ENCODE peak calls at places on chromosomes 16 and 17, in six cellular contexts. One of them, this sample, is unnamed.

GRCh38 chr16:12646098-12646489 is 157.6 kb downstream of the CPPED1 start:
- DNase-seq in H1: no peak
- DNase-seq in IMR-90: no peak
- DNase-seq in trophoblast cell: no peak
- DNase-seq in H9: no peak
- DNase-seq in neuronal stem cell: no peak
- DNase-seq in this sample: no peak

GRCh38 chr16:12260647-12261262 is 284.2 kb downstream of the SNX29 start:
- DNase-seq in H1: peak; percentile 56
- DNase-seq in IMR-90: peak; percentile 84
- DNase-seq in trophoblast cell: no peak
- DNase-seq in H9: peak; percentile 85
- DNase-seq in neuronal stem cell: no peak
- DNase-seq in this sample: peak; percentile 49

GRCh38 chr16:49487746-49488145 is 114.1 kb downstream of the C16orf78 start:
- DNase-seq in H1: no peak
- DNase-seq in IMR-90: no peak
- DNase-seq in trophoblast cell: no peak
- DNase-seq in H9: no peak
- DNase-seq in neuronal stem cell: no peak
- DNase-seq in this sample: no peak

GRCh38 chr17:50464121-50464520 is 4.6 kb downstream of the CHAD start:
- DNase-seq in H1: no peak
- DNase-seq in IMR-90: no peak
- DNase-seq in trophoblast cell: no peak
- DNase-seq in H9: no peak
- DNase-seq in neuronal stem cell: no peak
- DNase-seq in this sample: no peak

GRCh38 chr16:69532761-69533459 is 32.9 kb upstream of the NFAT5 start:
- DNase-seq in H1: no peak
- DNase-seq in IMR-90: no peak
- DNase-seq in trophoblast cell: no peak
- DNase-seq in H9: no peak
- DNase-seq in neuronal stem cell: no peak
- DNase-seq in this sample: no peak

GRCh38 chr17:45150911-45151809 is 2.9 kb downstream of the HEXIM1 start:
- DNase-seq in H1: no peak
- DNase-seq in IMR-90: no peak
- DNase-seq in trophoblast cell: no peak
- DNase-seq in H9: no peak
- DNase-seq in neuronal stem cell: no peak
- DNase-seq in this sample: peak; percentile 39

GRCh38 chr17:66633322-66633965 is 201.5 kb upstream of the CACNG5 start:
- DNase-seq in H1: no peak
- DNase-seq in IMR-90: peak; percentile 47
- DNase-seq in trophoblast cell: no peak
- DNase-seq in H9: no peak
- DNase-seq in neuronal stem cell: no peak
- DNase-seq in this sample: peak; percentile 44

GRCh38 chr17:74532115-74532514 is 840 bp upstream of the CD300LB start:
- DNase-seq in H1: no peak
- DNase-seq in IMR-90: no peak
- DNase-seq in trophoblast cell: no peak
- DNase-seq in H9: peak; percentile 84
- DNase-seq in neuronal stem cell: no peak
- DNase-seq in this sample: no peak

GRCh38 chr17:81631482-81631881 is 5.4 kb downstream of the NPLOC4 start:
- DNase-seq in H1: no peak
- DNase-seq in IMR-90: no peak
- DNase-seq in trophoblast cell: no peak
- DNase-seq in H9: peak; percentile 59
- DNase-seq in neuronal stem cell: no peak
- DNase-seq in this sample: no peak

GRCh38 chr17:27244481-27245223 is 49.3 kb upstream of the WSB1 start:
- DNase-seq in H1: peak; percentile 52
- DNase-seq in IMR-90: peak; percentile 96
- DNase-seq in trophoblast cell: peak; percentile 79
- DNase-seq in H9: peak; percentile 68
- DNase-seq in neuronal stem cell: no peak
- DNase-seq in this sample: peak; percentile 96

GRCh38 chr16:82634955-82635610 is 8.3 kb downstream of the CDH13 start:
- DNase-seq in H1: no peak
- DNase-seq in IMR-90: no peak
- DNase-seq in trophoblast cell: no peak
- DNase-seq in H9: no peak
- DNase-seq in neuronal stem cell: no peak
- DNase-seq in this sample: no peak

GRCh38 chr16:11530171-11530940 is 56.4 kb downstream of the LITAF start:
- DNase-seq in H1: no peak
- DNase-seq in IMR-90: peak; percentile 22
- DNase-seq in trophoblast cell: no peak
- DNase-seq in H9: no peak
- DNase-seq in neuronal stem cell: no peak
- DNase-seq in this sample: no peak

DNA sequence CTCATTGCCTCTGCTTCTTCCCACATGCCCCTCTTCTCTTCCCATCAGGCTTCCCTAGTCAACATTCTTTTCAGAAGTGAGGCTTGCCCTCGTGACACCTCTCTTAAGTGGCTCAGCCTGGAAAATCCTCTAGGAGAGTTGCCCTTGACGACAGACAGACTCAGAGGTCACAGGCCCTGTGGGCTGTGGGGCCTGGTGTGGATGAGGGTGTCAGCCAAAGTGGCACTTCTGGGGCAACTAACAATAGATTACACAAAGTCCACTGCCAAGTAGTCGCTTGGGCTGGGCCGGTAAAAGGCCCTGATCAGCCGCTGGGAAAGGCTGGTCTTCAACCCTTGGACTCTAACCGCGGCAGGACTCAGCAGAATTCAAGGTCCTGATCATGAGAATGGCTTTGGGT is 33.7 kb upstream of the METTL16 start:
- DNase-seq in H1: no peak
- DNase-seq in IMR-90: no peak
- DNase-seq in trophoblast cell: no peak
- DNase-seq in H9: no peak
- DNase-seq in neuronal stem cell: no peak
- DNase-seq in this sample: peak; percentile 54
- H2BK5ac ChIP-seq in H1: no peak overlapping the region
- H2BK5ac ChIP-seq in IMR-90: no peak overlapping the region
- H2BK5ac ChIP-seq in trophoblast cell: no peak overlapping the region
- H2BK5ac ChIP-seq in H9: no peak overlapping the region
- H2BK5ac ChIP-seq in neuronal stem cell: no peak overlapping the region
- H2BK5ac ChIP-seq in this sample: no peak overlapping the region

GRCh38 chr16:35410438-35410837 is 1951.0 kb downstream of the TP53TG3F start:
- DNase-seq in H1: no peak
- DNase-seq in IMR-90: no peak
- DNase-seq in trophoblast cell: no peak
- DNase-seq in H9: no peak
- DNase-seq in neuronal stem cell: no peak
- DNase-seq in this sample: no peak
- H3K9me3 ChIP-seq in H1: peaks cover 60% of the 10 kb centered on the region
- H3K9me3 ChIP-seq in IMR-90: peaks cover 12% of the 10 kb centered on the region
- H3K9me3 ChIP-seq in trophoblast cell: peaks cover 17% of the 10 kb centered on the region
- H3K9me3 ChIP-seq in H9: peaks cover 75% of the 10 kb centered on the region
- H3K9me3 ChIP-seq in neuronal stem cell: peaks cover 32% of the 10 kb centered on the region
- H3K9me3 ChIP-seq in this sample: peaks cover 32% of the 10 kb centered on the region

GRCh38 chr17:19553036-19553435 is 19.4 kb downstream of the SLC47A1 start:
- DNase-seq in H1: no peak
- DNase-seq in IMR-90: no peak
- DNase-seq in trophoblast cell: no peak
- DNase-seq in H9: no peak
- DNase-seq in neuronal stem cell: no peak
- DNase-seq in this sample: no peak

GRCh38 chr17:19551708-19552148 is 18.1 kb downstream of the SLC47A1 start:
- DNase-seq in H1: no peak
- DNase-seq in IMR-90: no peak
- DNase-seq in trophoblast cell: no peak
- DNase-seq in H9: no peak
- DNase-seq in neuronal stem cell: no peak
- DNase-seq in this sample: no peak

GRCh38 chr17:19551148-19551547 is 17.5 kb downstream of the SLC47A1 start:
- DNase-seq in H1: no peak
- DNase-seq in IMR-90: no peak
- DNase-seq in trophoblast cell: no peak
- DNase-seq in H9: no peak
- DNase-seq in neuronal stem cell: no peak
- DNase-seq in this sample: no peak

GRCh38 chr17:19555746-19556145 is 22.1 kb downstream of the SLC47A1 start:
- DNase-seq in H1: no peak
- DNase-seq in IMR-90: no peak
- DNase-seq in trophoblast cell: no peak
- DNase-seq in H9: no peak
- DNase-seq in neuronal stem cell: no peak
- DNase-seq in this sample: no peak

DNA sequence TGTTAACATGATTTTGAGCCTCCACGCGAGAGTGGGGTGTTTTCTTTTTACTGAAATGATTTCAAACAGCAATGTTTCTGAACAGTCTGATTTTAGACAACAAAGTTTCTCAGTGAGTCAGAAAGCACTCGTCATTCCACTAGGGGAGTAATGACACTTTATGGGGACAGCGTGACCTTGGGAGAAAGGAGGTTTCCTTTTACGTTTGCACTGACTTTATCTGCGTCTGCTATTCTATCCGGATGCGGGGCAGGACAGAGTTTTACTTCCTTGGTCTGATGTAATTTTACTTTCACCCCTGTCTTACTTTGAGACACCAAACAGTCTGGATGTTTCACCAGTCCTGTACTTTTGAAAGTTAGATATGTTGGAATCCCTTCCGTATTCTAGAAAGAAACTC is 20.7 kb downstream of the SLC47A1 start:
- DNase-seq in H1: no peak
- DNase-seq in IMR-90: no peak
- DNase-seq in trophoblast cell: no peak
- DNase-seq in H9: no peak
- DNase-seq in neuronal stem cell: no peak
- DNase-seq in this sample: no peak
- H3K14ac ChIP-seq in H1: no peak overlapping the region
- H3K14ac ChIP-seq in IMR-90: no peak overlapping the region
- H3K14ac ChIP-seq in trophoblast cell: no peak overlapping the region
- H3K14ac ChIP-seq in H9: no peak overlapping the region
- H3K14ac ChIP-seq in neuronal stem cell: no peak overlapping the region
- H3K14ac ChIP-seq in this sample: no peak overlapping the region

GRCh38 chr16:2869502-2870064 is 11.6 kb upstream of the PRSS22 start:
- DNase-seq in H1: no peak
- DNase-seq in IMR-90: no peak
- DNase-seq in trophoblast cell: no peak
- DNase-seq in H9: no peak
- DNase-seq in neuronal stem cell: no peak
- DNase-seq in this sample: no peak

GRCh38 chr16:2871926-2872325 is 11.1 kb upstream of the FLYWCH2 start:
- DNase-seq in H1: no peak
- DNase-seq in IMR-90: no peak
- DNase-seq in trophoblast cell: no peak
- DNase-seq in H9: no peak
- DNase-seq in neuronal stem cell: no peak
- DNase-seq in this sample: no peak

GRCh38 chr16:2866422-2866821 is 8.5 kb upstream of the PRSS22 start:
- DNase-seq in H1: no peak
- DNase-seq in IMR-90: no peak
- DNase-seq in trophoblast cell: no peak
- DNase-seq in H9: no peak
- DNase-seq in neuronal stem cell: no peak
- DNase-seq in this sample: no peak

GRCh38 chr16:2867661-2867986 is 9.7 kb upstream of the PRSS22 start:
- DNase-seq in H1: no peak
- DNase-seq in IMR-90: no peak
- DNase-seq in trophoblast cell: no peak
- DNase-seq in H9: no peak
- DNase-seq in neuronal stem cell: no peak
- DNase-seq in this sample: no peak

DNA sequence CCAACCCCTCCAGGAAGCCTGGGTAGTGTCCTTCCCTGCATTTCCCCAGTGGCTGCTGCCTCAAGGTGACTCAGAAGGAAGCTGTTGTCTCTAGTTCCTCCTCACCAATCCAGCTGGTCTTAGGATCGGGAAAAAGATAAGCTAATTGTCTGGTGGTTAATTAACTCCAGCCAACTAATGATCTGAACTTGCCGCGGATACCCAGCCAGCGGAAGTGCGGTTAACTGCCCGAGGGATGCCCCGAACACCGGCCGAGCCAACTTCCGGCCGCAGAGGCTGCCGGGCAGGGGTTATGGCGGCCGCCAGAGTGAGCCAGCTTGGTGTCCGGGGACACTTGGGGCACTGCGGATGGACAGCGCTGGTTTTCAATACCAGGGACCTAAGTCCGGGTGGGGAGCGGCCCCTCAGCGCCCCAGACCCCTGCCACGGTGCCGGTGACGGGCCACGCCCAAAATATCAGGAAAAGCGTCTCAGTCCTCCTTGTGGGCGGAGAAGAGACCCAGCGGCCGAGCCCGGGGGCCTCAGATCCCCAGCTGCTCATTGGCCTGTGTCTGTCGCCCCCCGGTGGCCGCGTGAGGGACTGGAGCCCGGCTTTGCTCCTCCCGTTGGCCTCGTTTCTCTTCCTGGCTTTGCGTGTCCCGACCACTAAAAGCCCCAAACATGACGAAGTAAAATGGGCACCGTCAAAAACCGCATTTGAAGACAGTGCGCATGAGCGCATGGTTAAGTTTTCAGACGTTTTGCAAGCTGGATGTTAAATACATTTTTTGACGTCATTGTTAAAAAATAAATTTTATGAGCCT is 10.2 kb upstream of the PRSS22 start:
- DNase-seq in H1: peak; percentile 99
- DNase-seq in IMR-90: peak; percentile 93
- DNase-seq in trophoblast cell: peak; percentile 93
- DNase-seq in H9: peak; percentile 95
- DNase-seq in neuronal stem cell: peak; percentile 86
- DNase-seq in this sample: peak; percentile 97
- H2BK5ac ChIP-seq in H1: peak overlapping the region; percentile 85
- H2BK5ac ChIP-seq in IMR-90: peak overlapping the region; percentile 92
- H2BK5ac ChIP-seq in trophoblast cell: peak overlapping the region; percentile 85
- H2BK5ac ChIP-seq in H9: no peak overlapping the region
- H2BK5ac ChIP-seq in neuronal stem cell: no peak overlapping the region
- H2BK5ac ChIP-seq in this sample: peak overlapping the region; percentile 54

DNA sequence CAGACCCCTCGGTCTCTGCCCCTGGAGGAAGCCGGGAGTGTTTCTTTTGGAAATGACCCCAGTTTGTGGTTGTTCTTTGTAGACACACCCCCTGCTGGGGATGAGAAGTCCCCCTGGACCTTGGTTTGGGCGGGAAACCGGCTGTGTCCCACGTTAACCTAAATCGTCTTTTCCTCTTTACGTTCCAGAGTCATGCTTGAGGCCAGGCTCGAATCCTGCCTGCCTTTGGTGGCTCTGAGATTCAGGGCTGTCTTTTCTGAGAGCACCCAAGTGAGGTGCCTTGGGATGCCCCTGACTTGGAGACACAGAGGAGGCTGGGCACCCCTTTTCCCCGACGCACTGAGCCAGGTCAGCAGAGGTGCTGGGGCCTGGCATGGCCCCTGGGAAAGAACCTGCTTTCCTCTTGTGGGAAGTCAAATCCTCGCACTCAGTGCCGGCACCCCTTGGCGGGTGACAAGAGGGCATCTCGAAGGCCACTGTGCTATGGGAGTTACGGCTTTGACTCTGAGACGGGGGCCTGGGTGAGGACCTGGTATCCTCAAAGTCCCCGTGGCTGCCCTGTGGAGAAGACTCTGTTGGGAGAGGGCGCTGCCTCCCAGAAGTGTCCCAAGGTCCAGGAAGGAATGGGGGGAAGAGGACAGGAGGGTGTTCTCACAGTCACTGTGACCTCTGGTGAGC is 116.8 kb downstream of the METRNL start:
- DNase-seq in H1: no peak
- DNase-seq in IMR-90: peak; percentile 30
- DNase-seq in trophoblast cell: no peak
- DNase-seq in H9: no peak
- DNase-seq in neuronal stem cell: no peak
- DNase-seq in this sample: no peak
- H3K9me3 ChIP-seq in H1: peaks cover 89% of the 10 kb centered on the region
- H3K9me3 ChIP-seq in IMR-90: no peaks in the 10 kb centered on the region
- H3K9me3 ChIP-seq in trophoblast cell: peaks cover 69% of the 10 kb centered on the region
- H3K9me3 ChIP-seq in H9: peaks cover under 1% of the 10 kb centered on the region
- H3K9me3 ChIP-seq in neuronal stem cell: peaks cover 42% of the 10 kb centered on the region
- H3K9me3 ChIP-seq in this sample: no peaks in the 10 kb centered on the region

GRCh38 chr16:407253-407652 is 5.6 kb downstream of the DECR2 start:
- DNase-seq in H1: no peak
- DNase-seq in IMR-90: no peak
- DNase-seq in trophoblast cell: no peak
- DNase-seq in H9: no peak
- DNase-seq in neuronal stem cell: no peak
- DNase-seq in this sample: no peak
- H3K14ac ChIP-seq in H1: no peak overlapping the region
- H3K14ac ChIP-seq in IMR-90: no peak overlapping the region
- H3K14ac ChIP-seq in trophoblast cell: no peak overlapping the region
- H3K14ac ChIP-seq in H9: no peak overlapping the region
- H3K14ac ChIP-seq in neuronal stem cell: no peak overlapping the region
- H3K14ac ChIP-seq in this sample: no peak overlapping the region

This sample was measured in mesenchymal stem cell.